ENCODE peak calls at places on chromosomes 3 and 15, in five cellular contexts. M is stomach, L is transverse colon, P is iPS DF 6.9, S is Peyer's patch. K is an unnamed sample. For H3K9me3, the result is how much of the 10 kb centered on the place peaks cover.

GRCh38 chr3:9204253-9205005 is 45.0 kb downstream of the SRGAP3 start:
- DNase-seq in M (no peak), L (no peak), P (no peak), S (no peak), K (no peak)

GRCh38 chr3:134357914-134358811 is 16.1 kb downstream of the AMOTL2 start:
- DNase-seq in M (peak), L (no peak), P (no peak), S (peak), K (no peak)

GRCh38 chr3:184572528-184573270 is 11.1 kb downstream of the EPHB3 start:
- DNase-seq in M (no peak), L (no peak), P (no peak), S (no peak), K (no peak)

GRCh38 chr15:88998980-88999713 is 86.0 kb upstream of the MFGE8 start:
- DNase-seq in M (no peak), L (no peak), P (peak), S (no peak), K (no peak)

GRCh38 chr15:27454281-27455060 is 483.5 kb downstream of the GABRG3 start:
- DNase-seq in M (no peak), L (no peak), P (no peak), S (no peak), K (no peak)

GRCh38 chr15:63979227-63979793 is 67.0 kb downstream of the DAPK2 start:
- DNase-seq in M (no peak), L (no peak), P (no peak), S (no peak), K (no peak)

GRCh38 chr3:186552408-186553031 is 8.3 kb upstream of the CRYGS start:
- DNase-seq in M (no peak), L (no peak), P (no peak), S (no peak), K (no peak)

GRCh38 chr3:189170559-189170958 is 1.2 kb upstream of the TPRG1 start:
- DNase-seq in M (peak), L (no peak), P (no peak), S (no peak), K (no peak)

GRCh38 chr15:29656636-29657475 is 165.4 kb downstream of the TJP1 start:
- DNase-seq in M (no peak), L (no peak), P (peak), S (no peak), K (no peak)

GRCh38 chr3:141425523-141426233 is 57.4 kb downstream of the ZBTB38 start:
- DNase-seq in M (no peak), L (no peak), P (no peak), S (no peak), K (no peak)

GRCh38 chr15:59918994-59919951 is 84.8 kb upstream of the FOXB1 start:
- DNase-seq in M (no peak), L (no peak), P (no peak), S (no peak), K (no peak)

GRCh38 chr3:36743821-36744220 is 20.5 kb downstream of the DCLK3 start:
- DNase-seq in M (no peak), L (no peak), P (no peak), S (no peak), K (no peak)

GRCh38 chr3:159536876-159537275 is 451.8 kb upstream of the IL12A start:
- DNase-seq in M (no peak), L (no peak), P (no peak), S (no peak), K (no peak)

GRCh38 chr3:194800014-194800413 is 114.3 kb downstream of the FAM43A start:
- DNase-seq in M (no peak), L (no peak), P (no peak), S (no peak), K (no peak)

GRCh38 chr3:172648736-172649135 is 62.1 kb downstream of the NCEH1 start:
- DNase-seq in M (no peak), L (no peak), P (no peak), S (no peak), K (no peak)

GRCh38 chr3:43259626-43260025 is 26.7 kb upstream of the SNRK start:
- DNase-seq in M (no peak), L (no peak), P (no peak), S (no peak), K (no peak)

GRCh38 chr3:50192689-50193141 is 1.3 kb downstream of the GNAT1 start:
- DNase-seq in M (peak), L (peak), P (peak), S (peak), K (peak)

GRCh38 chr3:186220365-186220764 is 111.5 kb upstream of the ETV5 start:
- DNase-seq in M (no peak), L (no peak), P (no peak), S (no peak), K (no peak)

GRCh38 chr3:96996009-96996408 is 181.6 kb downstream of the EPHA6 start:
- DNase-seq in M (no peak), L (no peak), P (no peak), S (no peak), K (no peak)

GRCh38 chr3:12601072-12601471 is 44.2 kb downstream of the MKRN2 start:
- DNase-seq in M (no peak), L (no peak), P (no peak), S (no peak), K (no peak)

GRCh38 chr3:88203537-88204143 is 53.9 kb downstream of the C3orf38 start:
- DNase-seq in M (peak), L (peak), P (peak), S (peak), K (peak)

GRCh38 chr3:112857526-112857925 is 10.9 kb upstream of the CD200R1L start:
- DNase-seq in M (no peak), L (no peak), P (no peak), S (no peak), K (no peak)
- H3K9me3 ChIP-seq in M (under half), L (under half), P (under half), S (under half), K (under half)

GRCh38 chr15:96327155-96327741 is 3.3 kb upstream of the NR2F2 start:
- DNase-seq in M (no peak), L (no peak), P (no peak), S (no peak), K (no peak)

GRCh38 chr15:96330064-96330449 is 443 bp upstream of the NR2F2 start:
- DNase-seq in M (no peak), L (peak), P (no peak), S (no peak), K (no peak)

GRCh38 chr15:96329403-96329981 is 1.0 kb upstream of the NR2F2 start:
- DNase-seq in M (no peak), L (no peak), P (no peak), S (no peak), K (no peak)

GRCh38 chr15:96326551-96327154 is 3.8 kb upstream of the NR2F2 start:
- DNase-seq in M (peak), L (peak), P (no peak), S (no peak), K (no peak)

DNA sequence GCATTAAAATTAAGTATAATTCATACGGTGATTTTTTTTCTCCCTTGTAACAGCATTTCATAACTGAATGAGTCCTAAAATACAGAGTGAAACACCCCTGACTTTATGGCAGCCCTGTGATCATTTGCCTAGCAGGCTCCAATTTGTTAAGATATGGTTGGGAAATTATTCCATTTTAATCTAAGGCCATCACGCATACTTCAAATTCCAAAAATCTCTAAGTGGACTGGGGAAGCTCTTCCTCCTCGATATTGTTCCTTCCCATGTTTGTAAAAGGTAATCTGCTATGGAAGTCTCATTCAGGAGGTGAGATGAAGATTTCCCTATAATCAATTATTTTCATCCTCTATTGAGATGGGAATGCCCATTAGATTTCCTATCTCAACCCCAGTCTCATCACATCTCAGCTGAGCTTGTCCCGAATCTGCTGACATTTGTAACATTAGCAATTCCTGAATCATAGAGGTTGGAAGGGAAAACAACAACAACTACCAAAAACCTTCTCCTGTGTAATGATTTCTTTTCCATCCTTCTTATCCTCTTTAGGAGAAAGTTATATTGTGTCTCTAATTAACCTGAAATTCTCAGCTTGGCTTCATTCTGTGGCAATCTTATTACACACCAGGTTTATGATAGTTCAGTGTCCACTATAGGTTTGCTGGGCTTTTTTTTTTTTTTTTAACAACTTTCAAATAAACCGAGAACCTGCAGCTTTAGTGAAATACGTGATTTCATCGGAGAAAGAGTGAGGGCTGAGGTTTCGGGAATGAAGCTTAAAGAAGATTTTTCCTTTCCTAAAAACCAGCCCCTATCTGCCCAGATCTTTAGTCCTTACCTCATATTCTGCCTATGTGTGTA is 2.2 kb upstream of the NR2F2 start:
- DNase-seq in M (no peak), L (no peak), P (no peak), S (no peak), K (no peak)
- H3K4me3 ChIP-seq in M (peak), L (peak), P (no peak), S (no peak), K (no peak)

DNA sequence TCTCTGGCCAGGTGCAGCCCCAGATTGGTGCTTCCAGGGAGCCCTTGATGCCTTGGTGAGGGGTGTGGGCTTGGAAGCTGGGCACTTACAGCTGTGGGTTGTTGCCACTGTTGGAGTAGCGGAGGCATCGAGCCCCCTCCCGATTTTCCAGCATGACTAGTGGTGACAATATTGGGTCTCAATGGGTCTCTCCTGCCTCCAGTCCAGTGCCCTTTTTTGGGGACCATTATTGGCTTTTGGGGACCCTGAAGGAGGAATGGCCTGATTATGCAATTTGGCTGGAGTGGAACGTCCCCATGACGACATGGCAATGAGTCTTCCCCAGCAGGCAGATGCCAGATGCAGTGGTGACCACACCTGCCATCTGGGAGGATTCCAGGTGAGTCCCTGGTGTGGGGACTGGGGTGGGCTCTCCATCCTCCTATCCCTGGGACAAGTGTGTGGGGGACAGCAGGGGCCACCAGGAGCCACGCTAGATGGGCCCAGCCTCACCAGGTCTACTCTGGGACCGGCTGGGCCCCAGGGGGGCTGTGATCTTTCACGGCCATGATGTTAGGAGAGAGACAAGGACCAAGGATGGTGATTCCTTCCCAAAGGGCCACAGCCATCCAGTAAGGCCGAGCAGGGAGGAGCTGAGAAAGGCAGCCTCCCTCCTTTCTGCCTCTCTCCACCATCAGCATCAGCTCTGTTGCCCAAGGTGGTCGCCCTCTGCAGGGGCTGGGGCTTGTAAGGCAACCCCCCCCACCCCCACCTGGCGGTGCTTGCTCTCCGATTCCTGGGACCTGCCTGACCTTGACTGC is 196.8 kb downstream of the GOLGA6L6 start:
- DNase-seq in M (no peak), L (no peak), P (no peak), S (peak), K (peak)
- H3K9me3 ChIP-seq in M (half or more), L (under half), P (under half), S (under half), K (under half)

DNA sequence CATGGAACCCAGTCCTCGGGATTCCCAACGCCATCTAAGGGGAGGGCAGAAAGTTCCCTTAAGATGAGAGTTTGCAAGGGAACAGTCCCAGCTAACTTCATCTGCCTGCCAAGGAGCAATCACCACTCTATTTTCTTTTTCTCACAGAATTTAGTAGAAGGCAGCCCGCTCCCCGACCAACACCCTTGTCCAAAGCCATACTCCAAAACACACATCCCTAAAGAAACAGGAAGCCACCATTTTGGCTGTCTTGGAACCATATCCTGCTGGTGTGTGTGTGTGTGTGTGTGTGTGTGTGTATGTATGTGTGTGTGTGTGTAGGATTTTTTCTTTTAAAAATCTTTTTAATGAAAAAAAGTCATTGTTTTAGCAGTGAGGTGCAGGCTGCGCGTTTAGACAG is 7.0 kb upstream of the FGD5 start:
- DNase-seq in M (no peak), L (no peak), P (no peak), S (no peak), K (no peak)
- H3K4me3 ChIP-seq in M (peak), L (peak), P (peak), S (peak), K (no peak)

GRCh38 chr15:87851497-87851896 is 405.0 kb downstream of the NTRK3 start:
- DNase-seq in M (no peak), L (no peak), P (no peak), S (no peak), K (no peak)
- H3K9me3 ChIP-seq in M (under half), L (under half), P (under half), S (under half), K (under half)

DNA sequence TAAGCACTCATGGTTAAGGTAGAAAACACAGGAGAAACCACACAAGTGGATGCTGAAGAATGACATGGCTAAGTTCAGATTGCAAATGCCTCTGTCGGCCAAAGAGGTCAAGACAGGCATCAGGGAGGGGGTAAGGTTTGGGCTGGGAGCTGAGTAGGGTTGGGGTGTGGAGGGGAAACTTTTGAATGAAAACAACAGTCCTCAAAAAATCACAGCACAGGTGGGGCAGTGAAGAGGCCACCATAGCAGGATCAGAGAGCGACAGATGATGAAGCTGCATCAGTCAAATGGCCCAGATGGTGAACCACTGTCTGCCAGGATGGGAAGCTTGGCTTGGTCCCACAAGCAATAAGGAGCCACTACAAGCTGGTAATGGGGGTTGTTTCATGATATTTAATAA is 74.9 kb downstream of the ADCY5 start:
- DNase-seq in M (no peak), L (no peak), P (no peak), S (no peak), K (no peak)
- H3K4me3 ChIP-seq in M (no peak), L (no peak), P (no peak), S (no peak), K (no peak)

GRCh38 chr15:69920232-69920631 is 177.5 kb downstream of the TLE3 start:
- DNase-seq in M (no peak), L (no peak), P (no peak), S (no peak), K (no peak)

GRCh38 chr15:69926011-69926410 is 171.7 kb downstream of the TLE3 start:
- DNase-seq in M (no peak), L (no peak), P (no peak), S (no peak), K (no peak)

GRCh38 chr15:69926721-69927120 is 171.0 kb downstream of the TLE3 start:
- DNase-seq in M (no peak), L (no peak), P (no peak), S (no peak), K (no peak)

GRCh38 chr15:69921626-69922624 is 175.8 kb downstream of the TLE3 start:
- DNase-seq in M (no peak), L (no peak), P (no peak), S (no peak), K (no peak)

DNA sequence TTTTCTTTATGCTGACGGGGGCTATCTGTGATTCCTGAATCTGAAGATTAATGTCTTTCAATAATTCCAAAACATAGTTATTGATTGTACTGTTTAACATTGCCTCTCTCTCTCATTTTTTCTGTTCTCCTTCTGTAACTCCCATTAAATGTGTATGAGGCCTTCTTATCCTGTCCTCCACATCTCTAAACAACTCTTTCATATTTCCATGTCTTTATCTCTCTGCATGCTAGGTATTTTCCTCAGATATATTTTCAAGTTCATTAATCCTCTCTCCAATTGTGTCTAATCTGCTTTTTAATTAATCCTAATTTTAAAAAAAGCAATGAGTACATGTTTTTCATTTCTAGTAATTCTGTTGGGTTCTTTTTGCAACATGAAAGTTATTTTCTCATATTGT is 173.2 kb downstream of the TLE3 start:
- DNase-seq in M (no peak), L (no peak), P (no peak), S (no peak), K (no peak)
- H3K9me3 ChIP-seq in M (under half), L (under half), P (under half), S (under half), K (under half)

GRCh38 chr15:68321229-68321628 is 43.7 kb downstream of the FEM1B start:
- DNase-seq in M (no peak), L (no peak), P (no peak), S (no peak), K (no peak)
- H3K4me3 ChIP-seq in M (no peak), L (no peak), P (no peak), S (no peak), K (no peak)

GRCh38 chr3:7585052-7585451 is 724.1 kb downstream of the GRM7 start:
- DNase-seq in M (no peak), L (no peak), P (no peak), S (no peak), K (no peak)

DNA sequence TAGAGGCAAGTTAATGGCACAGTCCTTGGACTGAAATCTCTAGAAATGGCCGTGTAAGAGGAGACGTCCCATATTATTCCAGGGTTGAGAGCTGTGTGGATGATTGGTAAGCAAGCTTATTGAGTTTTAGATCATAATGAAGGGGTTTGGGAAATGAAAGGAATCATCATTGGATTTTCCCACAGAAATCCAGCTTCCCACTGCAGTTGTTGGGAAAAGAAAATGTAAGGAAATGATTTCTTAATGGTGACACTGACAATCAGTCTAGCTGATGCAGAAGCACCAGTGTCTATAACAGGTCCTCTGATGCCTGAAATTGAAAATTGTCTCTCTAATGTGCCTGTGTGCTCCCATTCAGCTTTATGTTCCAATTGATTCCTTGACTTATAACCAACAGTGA is 728.6 kb downstream of the GRM7 start:
- DNase-seq in M (no peak), L (no peak), P (no peak), S (no peak), K (no peak)
- H3K9me3 ChIP-seq in M (under half), L (under half), P (under half), S (under half), K (under half)

K was measured in CD8-positive, alpha-beta memory T cell.